ENCODE peak calls at places on chromosomes 13 and 19, in four cellular contexts. Q is EL, M is GM23338, T is neural crest cell. L is an unnamed sample.

GRCh38 chr19:39347332-39348227 is 5.4 kb downstream of the SAMD4B start:
- DNase-seq in T (no peak), Q (peak; percentile 34), M (no peak), L (no peak)

GRCh38 chr13:93169980-93170379 is 56.6 kb upstream of the GPC6 start:
- DNase-seq in M (no peak), Q (peak; percentile 46), T (no peak), L (no peak)

GRCh38 chr19:35549174-35549788 is 3.9 kb downstream of the TMEM147 start:
- DNase-seq in Q (peak; percentile 70), T (peak; percentile 62), M (peak; percentile 98), L (peak; percentile 39)

GRCh38 chr13:101258071-101258470 is 158.2 kb downstream of the NALCN start:
- DNase-seq in M (peak; percentile 22), Q (peak; percentile 90), T (no peak), L (peak; percentile 32)

GRCh38 chr13:101474419-101474957 is 22.0 kb downstream of the ITGBL1 start:
- DNase-seq in M (peak; percentile 79), T (peak; percentile 6), Q (peak; percentile 92), L (no peak)

GRCh38 chr13:30847697-30848307 is 58.3 kb upstream of the MEDAG start:
- DNase-seq in Q (peak; percentile 96), M (no peak), T (no peak), L (no peak)

GRCh38 chr19:35248310-35249145 is at the start of gene LSR:
- DNase-seq in M (peak; percentile 98), Q (no peak), T (no peak), L (no peak)

GRCh38 chr13:41231786-41232185 is 31.6 kb downstream of the MTRF1 start:
- DNase-seq in Q (no peak), T (no peak), M (no peak), L (no peak)

GRCh38 chr19:13181747-13182388 is 31.7 kb downstream of the IER2 start:
- DNase-seq in T (no peak), M (no peak), Q (peak; percentile 50), L (no peak)

GRCh38 chr13:71866173-71867091 is 572 bp downstream of the DACH1 start:
- DNase-seq in M (peak; percentile 33), T (peak; percentile 23), Q (no peak), L (no peak)

GRCh38 chr13:23558675-23559536 is 11.3 kb upstream of the TNFRSF19 start:
- DNase-seq in M (peak; percentile 33), T (peak; percentile 25), Q (peak; percentile 78), L (no peak)

GRCh38 chr13:34300559-34300958 is 482.6 kb downstream of the RFC3 start:
- DNase-seq in T (no peak), M (no peak), Q (peak; percentile 28), L (no peak)

GRCh38 chr19:15191982-15192381 is 8.8 kb downstream of the NOTCH3 start:
- DNase-seq in T (no peak), M (no peak), Q (no peak), L (no peak)

GRCh38 chr19:57803594-57804325 is 11.0 kb downstream of the ZNF552 start:
- DNase-seq in T (peak; percentile 45), M (peak; percentile 92), Q (peak; percentile 91), L (no peak)

GRCh38 chr19:51653162-51653561 is 6.5 kb upstream of the SIGLEC14 start:
- DNase-seq in T (no peak), Q (no peak), M (no peak), L (no peak)

GRCh38 chr19:49057636-49058234 is at the start of gene CGB7:
- DNase-seq in Q (peak; percentile 84), M (peak; percentile 91), T (peak; percentile 68), L (peak; percentile 19)

GRCh38 chr13:112741835-112742570 is 52.2 kb downstream of the ATP11A start:
- DNase-seq in M (no peak), T (no peak), Q (no peak), L (no peak)

GRCh38 chr19:1401138-1401888 is at the start of gene GAMT:
- DNase-seq in T (peak; percentile 45), M (peak; percentile 65), Q (peak; percentile 55), L (peak; percentile 45)

GRCh38 chr13:50617134-50617721 is 226.3 kb downstream of the DLEU7 start:
- DNase-seq in M (no peak), T (no peak), Q (peak; percentile 92), L (no peak)

GRCh38 chr13:30159446-30159839 is 147.9 kb downstream of the KATNAL1 start:
- DNase-seq in M (no peak), T (no peak), Q (peak; percentile 91), L (no peak)

GRCh38 chr13:36370108-36370429 is 23.9 kb upstream of the SPART start:
- DNase-seq in T (no peak), Q (no peak), M (no peak), L (no peak)

GRCh38 chr13:100399455-100399854 is 189.1 kb downstream of the GGACT start:
- DNase-seq in Q (no peak), T (no peak), M (no peak), L (no peak)

GRCh38 chr19:49614096-49614857 is 23.3 kb downstream of the PRR12 start:
- DNase-seq in T (no peak), Q (peak; percentile 92), M (no peak), L (no peak)

GRCh38 chr13:41458187-41458938 is 1.0 kb downstream of the RGCC start:
- DNase-seq in Q (peak; percentile 16), T (peak; percentile 5), M (peak; percentile 55), L (peak; percentile 56)

GRCh38 chr19:12544401-12544876 is 6.8 kb downstream of the ZNF564 start:
- DNase-seq in M (no peak), Q (peak; percentile 14), T (no peak), L (no peak)

GRCh38 chr13:109771926-109772325 is 14.5 kb downstream of the IRS2 start:
- DNase-seq in Q (no peak), T (no peak), M (no peak), L (no peak)

GRCh38 chr13:44969858-44970484 is 19.3 kb downstream of the NUFIP1 start:
- DNase-seq in T (no peak), Q (peak; percentile 62), M (peak; percentile 87), L (no peak)

GRCh38 chr19:48772503-48772953 is 17.2 kb downstream of the FGF21 start:
- DNase-seq in T (no peak), Q (no peak), M (no peak), L (no peak)